ENCODE peak calls at places on chromosomes 5 and 9, in eight cellular contexts. E is fibroblast of the aortic adventitia; C is nephron progenitor cell; V is CD8-positive, alpha-beta T cell; F is heart right ventricle; W is fibroblast of pulmonary artery; X is Peyer's patch; A is lung. O is an unnamed sample.

GRCh38 chr5:173729079-173729765 is 112.8 kb upstream of the BOD1 start:
- DNase-seq in F (no peak), C (no peak), X (no peak), V (no peak), E (no peak), A (peak), W (no peak), O (no peak)

GRCh38 chr9:38334234-38334633 is 58.3 kb upstream of the ALDH1B1 start:
- DNase-seq in C (no peak), F (no peak), X (no peak), W (no peak), E (no peak), A (no peak), V (no peak), O (no peak)

GRCh38 chr9:106298997-106299396 is 564.0 kb upstream of the ZNF462 start:
- DNase-seq in V (no peak), E (no peak), W (no peak), C (no peak), X (no peak), A (no peak), F (no peak), O (no peak)

GRCh38 chr5:151924564-151925395 is at the start of gene GLRA1:
- DNase-seq in C (peak), W (peak), F (peak), A (peak), X (no peak), E (peak), V (peak), O (peak)

GRCh38 chr9:135526730-135527571 is 5.7 kb downstream of the LCN1 start:
- DNase-seq in X (no peak), C (no peak), V (no peak), E (no peak), F (no peak), W (no peak), A (no peak), O (no peak)

GRCh38 chr9:33436445-33436844 is 10.9 kb downstream of the AQP3 start:
- DNase-seq in W (no peak), F (no peak), E (no peak), V (no peak), A (no peak), C (no peak), X (no peak), O (no peak)

GRCh38 chr5:6827815-6828214 is 114.6 kb downstream of the TENT4A start:
- DNase-seq in W (no peak), C (no peak), X (peak), A (no peak), F (no peak), V (no peak), E (no peak), O (no peak)

GRCh38 chr9:74748966-74749365 is 138.8 kb downstream of the TRPM6 start:
- DNase-seq in A (no peak), C (no peak), W (no peak), E (no peak), X (no peak), F (no peak), V (no peak), O (no peak)

GRCh38 chr9:21455320-21455719 is 15.1 kb downstream of the IFNA1 start:
- DNase-seq in C (no peak), A (no peak), F (no peak), X (no peak), E (peak), W (peak), V (peak), O (no peak)

GRCh38 chr9:134884492-134884891 is 3.9 kb downstream of the FCN2 start:
- DNase-seq in C (no peak), W (no peak), A (peak), E (no peak), F (no peak), X (no peak), V (no peak), O (no peak)

GRCh38 chr5:127112347-127112864 is 39.1 kb upstream of the C5orf63 start:
- DNase-seq in X (no peak), W (peak), F (no peak), V (no peak), A (no peak), E (peak), C (no peak), O (peak)
- TF ChIP-seq CTCF in X (no peak), W (no peak), F (no peak), V (no peak), A (no peak), E (no peak), C (no peak), O (no peak)

DNA sequence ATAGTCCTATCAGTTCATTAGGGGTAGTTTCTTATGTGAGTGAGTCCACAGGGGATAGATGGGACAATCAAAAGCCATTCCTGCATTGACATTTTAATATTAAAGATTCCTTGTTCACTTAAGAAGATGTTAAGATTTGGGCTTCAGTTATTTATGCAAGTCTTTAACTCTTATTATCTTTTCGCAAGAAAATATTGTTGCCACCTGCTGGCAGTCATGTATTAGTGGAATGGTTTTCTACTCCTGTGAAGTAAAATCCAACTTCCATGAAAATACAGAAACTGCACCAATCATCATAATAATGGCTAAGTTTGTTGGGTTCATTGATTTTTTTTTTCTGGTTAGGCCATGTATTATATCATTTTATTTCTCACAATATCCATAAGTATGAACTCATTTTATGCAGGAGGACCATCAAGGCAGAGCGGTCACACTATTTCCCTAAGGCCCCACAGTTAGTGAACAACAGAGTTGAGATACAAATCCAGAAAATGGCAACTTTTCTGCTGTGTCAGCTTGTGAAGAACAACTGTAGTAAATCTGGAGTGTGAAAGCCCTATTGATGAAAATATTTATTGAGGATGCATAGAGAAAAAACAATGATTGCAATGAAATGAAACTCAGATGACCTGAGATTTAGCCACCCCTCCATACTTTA is 88.5 kb upstream of the TXNDC8 start:
- DNase-seq in W (peak), C (no peak), E (peak), A (no peak), F (no peak), X (no peak), V (no peak), O (peak)
- TF ChIP-seq CTCF in W (peak), C (no peak), E (peak), A (no peak), F (peak), X (peak), V (no peak), O (peak)

DNA sequence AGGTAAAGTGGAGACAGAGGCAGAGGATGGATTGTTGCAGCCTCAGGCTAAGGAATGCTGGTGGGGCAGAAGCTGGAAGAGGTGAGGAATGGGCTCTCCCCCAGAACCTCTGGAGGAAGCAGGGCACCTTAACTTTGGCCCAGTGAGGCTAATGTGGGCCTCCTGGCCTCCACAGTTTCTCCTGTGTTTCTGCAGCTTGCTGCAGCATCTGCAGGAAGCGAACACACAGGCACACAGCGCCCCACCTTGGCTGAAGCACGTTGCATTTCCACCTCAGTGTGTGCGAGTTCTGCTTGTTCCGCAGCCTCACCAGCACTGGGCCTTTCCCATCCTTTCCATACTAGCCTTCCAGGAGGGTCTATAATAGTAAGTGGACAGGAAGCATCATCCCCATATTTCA is 27.2 kb upstream of the ASS1 start:
- DNase-seq in A (no peak), W (no peak), E (no peak), V (no peak), F (no peak), X (no peak), C (no peak), O (no peak)
- TF ChIP-seq CTCF in A (no peak), W (no peak), E (no peak), V (no peak), F (no peak), X (peak), C (no peak), O (no peak)

GRCh38 chr9:121648799-121649198 is 2.6 kb upstream of the DAB2IP start:
- DNase-seq in F (no peak), A (no peak), W (no peak), E (no peak), C (no peak), X (no peak), V (no peak), O (no peak)

GRCh38 chr9:121649476-121650219 is 1.8 kb upstream of the DAB2IP start:
- DNase-seq in W (no peak), F (no peak), E (no peak), C (no peak), X (no peak), V (no peak), A (no peak), O (no peak)

GRCh38 chr9:121651295-121652036 is at the start of gene DAB2IP:
- DNase-seq in C (peak), V (no peak), W (peak), F (peak), A (no peak), E (no peak), X (no peak), O (no peak)

GRCh38 chr9:121651014-121651294 is 480 bp upstream of the DAB2IP start:
- DNase-seq in W (no peak), E (no peak), X (no peak), C (no peak), V (no peak), F (no peak), A (no peak), O (no peak)

GRCh38 chr9:121650220-121651013 is 1.0 kb upstream of the DAB2IP start:
- DNase-seq in V (no peak), X (no peak), F (peak), A (peak), C (peak), W (peak), E (no peak), O (no peak)
- TF ChIP-seq CTCF in V (no peak), X (peak), F (no peak), A (no peak), C (no peak), W (no peak), E (no peak), O (no peak)

GRCh38 chr9:132288371-132288770 is 66.4 kb downstream of the SETX start:
- DNase-seq in E (peak), W (peak), X (no peak), F (no peak), C (no peak), V (no peak), A (no peak), O (peak)
- TF ChIP-seq CTCF in E (no peak), W (no peak), X (no peak), F (no peak), C (no peak), V (no peak), A (no peak), O (no peak)